ENCODE peak calls at places on chromosome 12, in five cellular contexts. X is HCT116, Z is GM23248, F is PC-3, Y is MM.1S. U is an unnamed sample.

GRCh38 chr12:106896603-106897002 is 59.1 kb upstream of the TMEM263 start:
- DNase-seq in X (no peak), Z (no peak), F (no peak), Y (no peak), U (no peak)

GRCh38 chr12:13210022-13210539 is 13.6 kb downstream of the EMP1 start:
- DNase-seq in X (no peak), Z (peak), F (no peak), Y (no peak), U (peak)

GRCh38 chr12:49776858-49777257 is 35.5 kb downstream of the TMBIM6 start:
- DNase-seq in X (no peak), Z (no peak), F (no peak), Y (no peak), U (no peak)

GRCh38 chr12:109523504-109523903 is 46.1 kb downstream of the UBE3B start:
- DNase-seq in X (no peak), Z (no peak), F (no peak), Y (no peak), U (no peak)

GRCh38 chr12:94615284-94616216 is 34.8 kb downstream of the TMCC3 start:
- DNase-seq in X (no peak), Z (peak), F (peak), Y (no peak), U (no peak)

GRCh38 chr12:67111182-67111581 is 158.0 kb upstream of the CAND1 start:
- DNase-seq in X (no peak), Z (no peak), F (no peak), Y (no peak), U (peak)

GRCh38 chr12:2003676-2004112 is 563 bp downstream of the DCP1B start:
- DNase-seq in X (no peak), Z (peak), F (peak), Y (peak), U (no peak)

GRCh38 chr12:114369088-114369487 is 36.9 kb downstream of the TBX5 start:
- DNase-seq in X (no peak), Z (peak), F (no peak), Y (no peak), U (no peak)

GRCh38 chr12:115638753-115639666 is 638.5 kb downstream of the MED13L start:
- DNase-seq in X (no peak), Z (no peak), F (no peak), Y (no peak), U (peak)

GRCh38 chr12:8662592-8662991 is at the start of gene MFAP5:
- DNase-seq in X (no peak), Z (peak), F (no peak), Y (no peak), U (peak)

GRCh38 chr12:104656383-104656782 is 199.6 kb downstream of the CHST11 start:
- DNase-seq in X (no peak), Z (no peak), F (no peak), Y (no peak), U (peak)

GRCh38 chr12:41663487-41664258 is 475.6 kb downstream of the PDZRN4 start:
- DNase-seq in X (peak), Z (peak), F (peak), Y (peak), U (peak)

GRCh38 chr12:1852076-1852475 is 31.7 kb downstream of the LRTM2 start:
- DNase-seq in X (no peak), Z (no peak), F (no peak), Y (no peak), U (no peak)

GRCh38 chr12:7642876-7643309 is 22.8 kb downstream of the APOBEC1 start:
- DNase-seq in X (peak), Z (peak), F (peak), Y (peak), U (peak)

GRCh38 chr12:51028126-51028810 is 2.1 kb upstream of the SLC11A2 start:
- DNase-seq in X (no peak), Z (peak), F (peak), Y (peak), U (peak)

GRCh38 chr12:112353389-112353788 is 28.8 kb downstream of the HECTD4 start:
- DNase-seq in X (peak), Z (peak), F (peak), Y (no peak), U (no peak)

GRCh38 chr12:41019461-41019860 is 168.7 kb upstream of the PDZRN4 start:
- DNase-seq in X (no peak), Z (no peak), F (no peak), Y (no peak), U (no peak)

GRCh38 chr12:122318607-122319311 is 52.5 kb upstream of the VPS33A start:
- DNase-seq in X (no peak), Z (peak), F (peak), Y (no peak), U (no peak)
- H3K9ac ChIP-seq in X (no peak), Z (peak), F (peak), Y (no peak), U (no peak)

GRCh38 chr12:123973552-123974341 is 732 bp downstream of the ZNF664 start:
- DNase-seq in X (no peak), Z (peak), F (peak), Y (no peak), U (peak)
- TF ChIP-seq EZH2 in X (no peak), Z (no peak), F (no peak), Y (no peak), U (no peak)

GRCh38 chr12:22312336-22312735 is 22.2 kb downstream of the ST8SIA1 start:
- DNase-seq in X (no peak), Z (peak), F (peak), Y (no peak), U (peak)

GRCh38 chr12:22313276-22313995 is 21.1 kb downstream of the ST8SIA1 start:
- DNase-seq in X (no peak), Z (no peak), F (peak), Y (no peak), U (no peak)

GRCh38 chr12:22321620-22322019 is 12.9 kb downstream of the ST8SIA1 start:
- DNase-seq in X (no peak), Z (peak), F (peak), Y (no peak), U (peak)

GRCh38 chr12:22321018-22321605 is 13.4 kb downstream of the ST8SIA1 start:
- DNase-seq in X (no peak), Z (no peak), F (no peak), Y (no peak), U (no peak)

GRCh38 chr12:22318122-22318737 is 16.3 kb downstream of the ST8SIA1 start:
- DNase-seq in X (no peak), Z (peak), F (peak), Y (no peak), U (peak)
- TF ChIP-seq EZH2phosphoT487 in X (no peak), Z (no peak), F (no peak), Y (no peak), U (no peak)

DNA sequence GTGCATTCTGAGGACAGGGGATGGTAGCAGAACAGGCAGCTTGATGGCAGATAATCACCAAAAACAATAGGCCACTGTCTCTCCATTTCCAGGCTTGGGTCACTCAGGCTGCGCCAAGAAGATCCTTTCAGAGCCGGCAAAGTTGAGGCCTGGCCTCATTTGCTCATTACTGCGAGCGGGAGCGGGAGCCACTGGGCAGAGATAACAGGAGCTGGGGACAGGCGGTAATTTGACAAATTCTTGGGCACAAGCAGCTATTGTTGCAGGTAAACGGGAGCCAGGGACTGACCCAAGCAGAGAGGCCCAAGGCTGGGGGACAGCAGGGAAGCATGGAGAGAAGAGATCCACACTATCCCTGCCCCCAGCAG is 2.1 kb downstream of the MSI1 start:
- DNase-seq in X (no peak), Z (no peak), F (no peak), Y (no peak), U (peak)
- H3K9ac ChIP-seq in X (no peak), Z (no peak), F (no peak), Y (no peak), U (no peak)

GRCh38 chr12:65023485-65023884 is 97.6 kb downstream of the WIF1 start:
- DNase-seq in X (no peak), Z (no peak), F (no peak), Y (no peak), U (no peak)

GRCh38 chr12:65022960-65023359 is 98.1 kb downstream of the WIF1 start:
- DNase-seq in X (no peak), Z (no peak), F (no peak), Y (no peak), U (no peak)

GRCh38 chr12:65019696-65020095 is 101.4 kb downstream of the WIF1 start:
- DNase-seq in X (no peak), Z (no peak), F (no peak), Y (no peak), U (no peak)

GRCh38 chr12:65022441-65022840 is 98.7 kb downstream of the WIF1 start:
- DNase-seq in X (no peak), Z (no peak), F (no peak), Y (no peak), U (no peak)

DNA sequence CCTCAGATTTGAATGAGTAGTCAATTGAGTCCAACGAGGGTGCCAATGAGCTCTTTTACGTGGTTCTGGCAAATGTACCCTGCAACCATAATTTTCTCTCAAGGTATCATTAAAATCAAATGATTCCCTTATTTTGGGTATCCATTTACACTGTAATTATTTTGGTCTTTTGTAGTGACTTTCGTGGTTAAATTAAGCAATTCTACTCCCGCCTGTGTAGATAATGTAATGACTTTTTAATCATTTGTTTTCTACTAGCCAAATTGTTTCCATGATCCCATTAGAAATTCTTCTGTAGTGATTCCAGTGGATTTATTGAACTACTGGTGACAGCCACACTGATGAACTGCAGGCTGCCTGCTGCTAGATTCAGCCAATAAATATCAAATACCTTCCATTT is 96.0 kb downstream of the WIF1 start:
- DNase-seq in X (no peak), Z (no peak), F (no peak), Y (no peak), U (no peak)
- TF ChIP-seq EZH2 in X (no peak), Z (no peak), F (no peak), Y (no peak), U (no peak)

GRCh38 chr12:27552886-27553560 is 29.0 kb downstream of the PPFIBP1 start:
- DNase-seq in X (no peak), Z (peak), F (no peak), Y (no peak), U (no peak)
- TF ChIP-seq EZH2phosphoT487 in X (no peak), Z (no peak), F (no peak), Y (no peak), U (no peak)

DNA sequence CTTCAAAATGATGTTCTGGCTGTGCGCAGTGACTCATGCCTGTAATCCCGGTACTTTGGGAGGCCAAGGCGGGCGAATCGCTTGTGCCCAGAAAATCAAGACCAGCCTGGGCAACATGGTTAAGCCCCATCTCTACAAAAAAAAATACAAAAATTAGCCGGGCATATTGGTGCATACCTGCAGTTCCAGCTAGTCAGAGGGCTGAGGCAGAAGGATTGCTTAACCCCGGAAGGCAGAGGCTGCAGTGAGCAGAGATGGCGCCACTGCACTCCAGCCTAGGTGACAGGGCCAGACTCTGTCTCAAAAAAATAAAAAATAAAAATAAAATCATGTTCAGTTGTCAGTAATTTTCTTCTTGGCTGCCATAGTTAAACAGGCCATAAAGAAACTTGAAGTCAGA is 245.9 kb upstream of the USP15 start:
- DNase-seq in X (no peak), Z (no peak), F (no peak), Y (no peak), U (no peak)
- H3K9ac ChIP-seq in X (no peak), Z (no peak), F (no peak), Y (no peak), U (no peak)

GRCh38 chr12:57476162-57476992 is 3.3 kb downstream of the ARHGAP9 start:
- DNase-seq in X (no peak), Z (no peak), F (no peak), Y (no peak), U (no peak)
- TF ChIP-seq EZH2 in X (no peak), Z (no peak), F (no peak), Y (no peak), U (peak)

DNA sequence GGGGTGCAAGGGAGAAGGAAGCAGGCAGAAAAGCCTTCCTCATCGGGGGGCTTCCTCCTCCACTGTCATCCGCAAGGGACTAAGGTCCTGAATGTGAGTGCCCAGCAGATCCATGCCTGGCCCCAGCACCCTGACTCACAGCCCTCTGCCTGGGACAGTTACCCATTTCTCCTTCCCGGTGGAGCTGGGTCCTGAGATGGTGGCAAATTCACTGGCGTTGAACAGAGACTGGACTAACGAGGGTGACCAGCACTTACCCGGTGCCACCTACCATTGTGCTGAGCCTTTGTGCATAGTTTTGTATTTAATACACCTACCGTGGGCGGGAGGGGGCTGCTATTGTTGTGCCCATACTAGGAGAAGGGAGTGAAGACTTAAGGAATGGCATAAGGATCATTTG is 30.9 kb upstream of the PLEKHG6 start:
- DNase-seq in X (no peak), Z (peak), F (no peak), Y (no peak), U (no peak)
- TF ChIP-seq EZH2phosphoT487 in X (no peak), Z (no peak), F (no peak), Y (no peak), U (no peak)